ENCODE peak calls at places on chromosomes 5 and 9, in five cellular contexts. E is nephron progenitor cell, M is BJ, I is mesendoderm, G is omental fat pad. J is an unnamed sample.

GRCh38 chr5:170874017-170874416 is 12.2 kb downstream of the RANBP17 start:
- DNase-seq in E (no peak), M (no peak), I (no peak), G (no peak), J (no peak)

GRCh38 chr5:174327896-174328295 is 282.4 kb downstream of the NSG2 start:
- DNase-seq in E (no peak), M (no peak), I (no peak), G (no peak), J (no peak)

GRCh38 chr5:87211676-87212075 is 56.0 kb upstream of the RASA1 start:
- DNase-seq in E (no peak), M (no peak), I (no peak), G (no peak), J (no peak)

GRCh38 chr5:111197523-111197922 is 26.7 kb upstream of the CAMK4 start:
- DNase-seq in E (peak), M (no peak), I (peak), G (no peak), J (no peak)

GRCh38 chr9:33138768-33139167 is 28.4 kb downstream of the B4GALT1 start:
- DNase-seq in E (no peak), M (no peak), I (no peak), G (no peak), J (no peak)

GRCh38 chr9:118162711-118163110 is 458.5 kb downstream of the TLR4 start:
- DNase-seq in E (no peak), M (no peak), I (no peak), G (no peak), J (no peak)

GRCh38 chr5:40587284-40587882 is 92.3 kb upstream of the PTGER4 start:
- DNase-seq in E (no peak), M (no peak), I (peak), G (no peak), J (peak)

GRCh38 chr5:14185336-14186131 is 42.4 kb downstream of the TRIO start:
- DNase-seq in E (no peak), M (no peak), I (no peak), G (no peak), J (no peak)

GRCh38 chr9:87577746-87578145 is 80.1 kb downstream of the DAPK1 start:
- DNase-seq in E (no peak), M (no peak), I (no peak), G (no peak), J (no peak)

GRCh38 chr5:136375920-136376319 is 10.6 kb upstream of the TRPC7 start:
- DNase-seq in E (no peak), M (no peak), I (no peak), G (no peak), J (no peak)

GRCh38 chr9:121053544-121053943 is 3.5 kb upstream of the C5 start:
- DNase-seq in E (no peak), M (no peak), I (no peak), G (no peak), J (no peak)

J was measured in AG04449.